ENCODE peak calls at places on chromosomes 3 and 15, in five cellular contexts. P is putamen, W is dorsolateral prefrontal cortex, V is Daoy, I is substantia nigra. R is an unnamed sample.
A peak's percentile ranks its signal among the peaks of the same experiment; 100 is the strongest.

GRCh38 chr3:174169736-174170135 is 689.4 kb upstream of the NAALADL2 start:
- DNase-seq in W (no peak), V (no peak), P (no peak), I (no peak), R (no peak)

GRCh38 chr15:94306700-94307650 is 75.6 kb downstream of the MCTP2 start:
- DNase-seq in P (no peak), I (no peak), V (peak; percentile 32), W (no peak), R (peak; percentile 51)

GRCh38 chr3:100087203-100087602 is 27.1 kb downstream of the FILIP1L start:
- DNase-seq in V (peak; percentile 66), I (no peak), P (no peak), W (no peak), R (peak; percentile 8)

GRCh38 chr3:115072265-115073008 is 74.7 kb downstream of the ZBTB20 start:
- DNase-seq in V (no peak), W (no peak), P (no peak), I (no peak), R (no peak)

GRCh38 chr3:114569186-114569585 is 275.4 kb downstream of the TIGIT start:
- DNase-seq in P (no peak), W (no peak), V (peak; percentile 26), I (no peak), R (no peak)

GRCh38 chr3:172836390-172836997 is 86.0 kb downstream of the ECT2 start:
- DNase-seq in P (peak; percentile 15), W (no peak), V (peak; percentile 63), I (no peak), R (peak; percentile 57)

GRCh38 chr15:69302929-69303328 is 4.2 kb downstream of the PAQR5 start:
- DNase-seq in P (no peak), W (no peak), I (no peak), V (no peak), R (no peak)

GRCh38 chr3:53132347-53132746 is 2.1 kb upstream of the RFT1 start:
- DNase-seq in V (no peak), P (no peak), W (no peak), I (no peak), R (no peak)